ENCODE peak calls at places on chromosomes 12 and 14, in five cellular contexts. M, C, Z, D and S are unnamed samples.

GRCh38 chr12:30440826-30441602 is 254.7 kb downstream of the IPO8 start:
- DNase-seq in D (no peak), C (no peak), Z (no peak), M (no peak), S (no peak)

GRCh38 chr12:43112101-43112661 is 439.8 kb downstream of the ADAMTS20 start:
- DNase-seq in C (no peak), M (no peak), D (no peak), Z (no peak), S (no peak)

GRCh38 chr14:96824283-96824682 is 27.1 kb downstream of the VRK1 start:
- DNase-seq in Z (no peak), D (no peak), C (no peak), M (no peak), S (no peak)

GRCh38 chr14:81686512-81686911 is 152.9 kb upstream of the SEL1L start:
- DNase-seq in Z (no peak), D (no peak), M (no peak), C (no peak), S (no peak)

GRCh38 chr14:91899213-91899612 is 31.9 kb upstream of the TC2N start:
- DNase-seq in C (no peak), Z (no peak), M (no peak), D (no peak), S (no peak)

GRCh38 chr14:68558096-68558495 is 234.8 kb downstream of the ZFP36L1 start:
- DNase-seq in M (no peak), Z (no peak), C (no peak), D (no peak), S (no peak)

GRCh38 chr14:64720190-64720589 is 16.0 kb downstream of the PLEKHG3 start:
- DNase-seq in Z (no peak), D (no peak), M (no peak), C (no peak), S (peak)

GRCh38 chr12:62694632-62695031 is 228.0 kb downstream of the MON2 start:
- DNase-seq in C (no peak), D (no peak), M (no peak), Z (no peak), S (no peak)